ENCODE peak calls at places on chromosomes 2 and 18, in nine cellular contexts. S, V, J, F, T, B, E, Y and X are unnamed samples.

GRCh38 chr2:39394427-39395002 is 42.6 kb downstream of the MAP4K3 start:
- DNase-seq in S (no peak), V (no peak), J (no peak), F (no peak), T (no peak), B (no peak), E (no peak), Y (no peak), X (no peak)

GRCh38 chr18:74982946-74983635 is 225.8 kb downstream of the PTGR3 start:
- DNase-seq in S (no peak), V (no peak), J (no peak), F (no peak), T (no peak), B (no peak), E (no peak), Y (no peak), X (no peak)

GRCh38 chr2:127275789-127276188 is 18.2 kb downstream of the ERCC3 start:
- DNase-seq in S (no peak), V (no peak), J (no peak), F (no peak), T (no peak), B (no peak), E (no peak), Y (no peak), X (no peak)

GRCh38 chr2:157501026-157501425 is 57.1 kb upstream of the CYTIP start:
- DNase-seq in S (no peak), V (no peak), J (no peak), F (no peak), T (no peak), B (no peak), E (no peak), Y (no peak), X (no peak)

GRCh38 chr2:44940612-44941464 is 664 bp upstream of the SIX3 start:
- DNase-seq in S (no peak), V (no peak), J (no peak), F (no peak), T (peak; percentile 40), B (no peak), E (no peak), Y (no peak), X (no peak)

GRCh38 chr2:39223909-39224308 is 19.9 kb downstream of the CDKL4 start:
- DNase-seq in S (no peak), V (no peak), J (no peak), F (no peak), T (no peak), B (no peak), E (no peak), Y (no peak), X (no peak)

GRCh38 chr2:181457121-181457740 is at the start of gene ITGA4:
- DNase-seq in S (peak; percentile 87), V (peak; percentile 46), J (peak; percentile 36), F (peak; percentile 80), T (peak; percentile 77), B (peak; percentile 61), E (peak; percentile 65), Y (peak; percentile 55), X (peak; percentile 83)

GRCh38 chr2:161981016-161981415 is 93.0 kb downstream of the DPP4 start:
- DNase-seq in S (no peak), V (no peak), J (no peak), F (no peak), T (no peak), B (no peak), E (no peak), Y (no peak), X (no peak)

GRCh38 chr2:70132244-70133126 is 45.2 kb downstream of the PCBP1 start:
- DNase-seq in S (no peak), V (peak; percentile 68), J (peak; percentile 53), F (peak; percentile 54), T (peak; percentile 68), B (no peak), E (peak; percentile 63), Y (no peak), X (no peak)

GRCh38 chr2:61736982-61737381 is 116.9 kb downstream of the FAM161A start:
- DNase-seq in S (no peak), V (no peak), J (no peak), F (no peak), T (no peak), B (no peak), E (no peak), Y (no peak), X (no peak)

GRCh38 chr2:236884776-236885175 is 200.9 kb upstream of the COPS8 start:
- DNase-seq in S (no peak), V (no peak), J (no peak), F (no peak), T (no peak), B (no peak), E (no peak), Y (no peak), X (no peak)

GRCh38 chr2:218421027-218421426 is 2.1 kb downstream of the VIL1 start:
- DNase-seq in S (no peak), V (no peak), J (no peak), F (no peak), T (peak; percentile 17), B (no peak), E (no peak), Y (no peak), X (no peak)

GRCh38 chr2:15940661-15941482 is 522 bp downstream of the MYCN start:
- DNase-seq in S (no peak), V (no peak), J (peak; percentile 32), F (no peak), T (no peak), B (no peak), E (no peak), Y (no peak), X (peak; percentile 49)

GRCh38 chr2:86441789-86442641 is 844 bp downstream of the KDM3A start:
- DNase-seq in S (peak; percentile 81), V (peak; percentile 65), J (peak; percentile 18), F (peak; percentile 59), T (peak; percentile 79), B (peak; percentile 55), E (peak; percentile 50), Y (no peak), X (peak; percentile 85)

GRCh38 chr2:64394174-64394573 is 59.8 kb upstream of the LGALSL start:
- DNase-seq in S (no peak), V (no peak), J (no peak), F (no peak), T (no peak), B (no peak), E (no peak), Y (no peak), X (no peak)

GRCh38 chr2:236338495-236339184 is 74.4 kb upstream of the ASB18 start:
- DNase-seq in S (no peak), V (no peak), J (no peak), F (peak; percentile 41), T (no peak), B (peak; percentile 51), E (no peak), Y (no peak), X (no peak)

GRCh38 chr2:46922049-46922448 is 6.4 kb upstream of the MCFD2 start:
- DNase-seq in S (no peak), V (no peak), J (no peak), F (no peak), T (no peak), B (no peak), E (peak; percentile 37), Y (no peak), X (no peak)

GRCh38 chr2:644871-645270 is 32.3 kb downstream of the TMEM18 start:
- DNase-seq in S (no peak), V (no peak), J (no peak), F (no peak), T (no peak), B (no peak), E (no peak), Y (no peak), X (peak; percentile 62)

GRCh38 chr2:120320318-120320851 is 25.6 kb upstream of the INHBB start:
- DNase-seq in S (no peak), V (no peak), J (no peak), F (no peak), T (no peak), B (no peak), E (peak; percentile 20), Y (peak; percentile 29), X (no peak)

GRCh38 chr2:120577896-120578295 is 157.8 kb upstream of the GLI2 start:
- DNase-seq in S (no peak), V (no peak), J (no peak), F (no peak), T (peak; percentile 28), B (no peak), E (no peak), Y (no peak), X (no peak)

DNA sequence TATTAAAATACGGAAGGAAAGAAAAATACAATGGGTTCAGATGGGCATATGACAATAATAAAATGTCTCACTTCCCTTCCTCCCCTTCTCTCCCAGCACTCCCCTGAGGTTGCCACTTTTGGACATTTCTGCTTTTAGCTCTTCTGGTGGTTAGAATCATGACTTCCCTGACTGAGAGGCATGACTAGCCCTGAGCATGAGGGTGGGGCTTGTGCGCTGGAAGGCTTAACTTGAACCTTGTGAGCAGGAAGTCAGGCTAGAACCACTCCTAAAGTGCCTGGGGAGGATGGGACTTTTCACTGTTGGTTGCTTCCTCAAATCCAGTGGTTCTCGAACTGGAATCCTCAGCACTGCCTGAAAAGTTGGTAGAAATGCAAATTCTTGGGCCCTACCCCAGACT is 19.7 kb upstream of the ARHGAP25 start:
- DNase-seq in S (peak; percentile 87), V (peak; percentile 62), J (no peak), F (peak; percentile 31), T (peak; percentile 65), B (no peak), E (no peak), Y (no peak), X (no peak)
- H3K27ac ChIP-seq in S (no peak overlapping the region), V (no peak overlapping the region), J (no peak overlapping the region), F (no peak overlapping the region), T (no peak overlapping the region), B (no peak overlapping the region), E (no peak overlapping the region), Y (no peak overlapping the region), X (no peak overlapping the region)

GRCh38 chr2:188976545-188977268 is 2.5 kb downstream of the COL3A1 start:
- DNase-seq in S (no peak), V (no peak), J (no peak), F (no peak), T (no peak), B (no peak), E (peak; percentile 81), Y (no peak), X (no peak)
- H3K4me3 ChIP-seq in S (peak overlapping the region; percentile 85), V (peak overlapping the region; percentile 65), J (no peak overlapping the region), F (no peak overlapping the region), T (peak overlapping the region; percentile 52), B (peak overlapping the region; percentile 49), E (peak overlapping the region; percentile 62), Y (no peak overlapping the region), X (peak overlapping the region; percentile 45)

DNA sequence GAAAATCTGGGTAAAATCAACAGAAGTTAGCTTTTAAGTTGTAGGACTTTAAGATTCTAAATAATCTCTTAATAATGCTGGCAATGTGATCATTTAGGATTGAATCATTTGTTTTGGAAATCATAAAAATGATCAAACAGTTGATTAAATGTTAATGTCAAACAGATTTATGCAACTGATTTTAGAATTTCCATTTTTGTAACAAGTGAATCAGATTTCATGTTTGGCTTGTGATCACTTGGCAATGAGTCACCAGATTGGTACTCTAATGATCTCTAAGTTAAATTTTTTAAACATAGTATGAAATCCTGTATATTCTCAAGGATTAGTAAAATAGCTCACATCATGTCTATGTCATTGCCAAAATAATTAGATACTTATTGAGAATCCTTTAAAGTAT is 50.1 kb upstream of the UNC80 start:
- DNase-seq in S (no peak), V (no peak), J (no peak), F (no peak), T (no peak), B (no peak), E (no peak), Y (no peak), X (no peak)
- H3K27ac ChIP-seq in S (no peak overlapping the region), V (no peak overlapping the region), J (no peak overlapping the region), F (no peak overlapping the region), T (no peak overlapping the region), B (no peak overlapping the region), E (no peak overlapping the region), Y (peak overlapping the region; percentile 45), X (no peak overlapping the region)

GRCh38 chr2:26658691-26659346 is 17.7 kb upstream of the CIB4 start:
- DNase-seq in S (no peak), V (no peak), J (no peak), F (no peak), T (no peak), B (no peak), E (no peak), Y (no peak), X (peak; percentile 11)
- H3K4me3 ChIP-seq in S (no peak overlapping the region), V (no peak overlapping the region), J (no peak overlapping the region), F (no peak overlapping the region), T (no peak overlapping the region), B (no peak overlapping the region), E (no peak overlapping the region), Y (no peak overlapping the region), X (no peak overlapping the region)